ENCODE peak calls at places on chromosomes 16 and 17, in seven cellular contexts. R is B cell; X is stimulated activated effector memory CD8-positive, alpha-beta T cell treated with anti-CD3 and anti-CD28 coated beads, Interleukin-12 subunit alpha, Interleukin-12 subunit beta, amount 100 ng/mL, for 72 hours; Z is stimulated activated CD4-positive, alpha-beta T cell treated with anti-CD3 and anti-CD28 coated beads, Interleukin-2, amount 100 ng/mL, for 48 hours; V is left colon; O is CD8-positive, alpha-beta memory T cell; I is activated CD4-positive, alpha-beta T cell treated with anti-CD3 and anti-CD28 coated beads, Interleukin-2, amount 50 U/mL, for 48 hours. W is an unnamed sample.

GRCh38 chr16:47970291-47970931 is 185.4 kb downstream of the ABCC12 start:
- DNase-seq in R (no peak), V (no peak), X (no peak), Z (no peak), I (no peak), O (no peak), W (peak; percentile 13)

GRCh38 chr17:57597531-57598453 is 147.3 kb downstream of the CCDC182 start:
- DNase-seq in V (peak; percentile 45), R (no peak), I (peak; percentile 39), X (no peak), O (no peak), Z (peak; percentile 25), W (peak; percentile 74)

GRCh38 chr16:51509336-51509735 is 358.3 kb upstream of the SALL1 start:
- DNase-seq in O (no peak), I (no peak), R (no peak), V (no peak), Z (no peak), X (no peak), W (no peak)

GRCh38 chr16:80300876-80301275 is 239.9 kb upstream of the DYNLRB2 start:
- DNase-seq in O (no peak), V (no peak), Z (no peak), I (no peak), X (no peak), R (no peak), W (no peak)

GRCh38 chr16:84761448-84762368 is 58.1 kb upstream of the CRISPLD2 start:
- DNase-seq in X (no peak), V (no peak), I (no peak), O (no peak), Z (no peak), R (no peak), W (no peak)

GRCh38 chr16:12583237-12583897 is 220.3 kb downstream of the CPPED1 start:
- DNase-seq in I (no peak), X (no peak), O (no peak), Z (no peak), R (no peak), V (no peak), W (no peak)

GRCh38 chr17:51461578-51462004 is 201.2 kb downstream of the UTP18 start:
- DNase-seq in X (peak; percentile 70), R (no peak), O (peak; percentile 20), I (peak; percentile 60), V (no peak), Z (peak; percentile 58), W (peak; percentile 54)

GRCh38 chr17:49114703-49115102 is 17.9 kb upstream of the B4GALNT2 start:
- DNase-seq in X (no peak), I (no peak), Z (no peak), R (no peak), V (no peak), O (no peak), W (no peak)

GRCh38 chr17:19369846-19370492 is 7.4 kb upstream of the B9D1 start:
- DNase-seq in V (peak; percentile 48), Z (no peak), X (no peak), I (no peak), O (peak; percentile 15), R (no peak), W (no peak)

GRCh38 chr17:7004398-7005253 is 7.8 kb upstream of the RNASEK start:
- DNase-seq in X (peak; percentile 71), R (peak; percentile 71), I (no peak), Z (peak; percentile 37), O (no peak), V (no peak), W (no peak)

GRCh38 chr17:76142044-76143041 is 1.3 kb upstream of the FOXJ1 start:
- DNase-seq in O (no peak), I (no peak), V (no peak), X (no peak), R (no peak), Z (no peak), W (no peak)

GRCh38 chr17:28643979-28644781 is 778 bp downstream of the BLTP2 start:
- DNase-seq in O (peak; percentile 6), V (peak; percentile 53), Z (peak; percentile 16), R (peak; percentile 55), X (peak; percentile 60), I (peak; percentile 45), W (peak; percentile 21)

GRCh38 chr16:62256406-62256805 is 220.2 kb upstream of the CDH8 start:
- DNase-seq in O (no peak), R (no peak), X (no peak), Z (no peak), V (no peak), I (no peak), W (peak; percentile 73)

GRCh38 chr17:42463976-42464400 is 5.3 kb downstream of the ATP6V0A1 start:
- DNase-seq in R (no peak), V (no peak), O (no peak), I (no peak), Z (no peak), X (no peak), W (no peak)

GRCh38 chr17:70629902-70630301 is 460.6 kb downstream of the KCNJ2 start:
- DNase-seq in Z (no peak), V (no peak), O (no peak), R (no peak), X (no peak), I (no peak), W (no peak)

GRCh38 chr17:57916925-57917858 is 38.0 kb downstream of the CUEDC1 start:
- DNase-seq in O (no peak), R (peak; percentile 51), X (no peak), I (peak; percentile 6), Z (no peak), V (no peak), W (no peak)

GRCh38 chr17:51795401-51795800 is 363.1 kb downstream of the CA10 start:
- DNase-seq in O (no peak), X (no peak), I (no peak), V (no peak), Z (no peak), R (no peak), W (no peak)

GRCh38 chr17:29060475-29060874 is 17.5 kb downstream of the PIPOX start:
- DNase-seq in O (no peak), R (no peak), V (no peak), X (no peak), I (no peak), Z (no peak), W (no peak)

GRCh38 chr17:44522883-44523671 is 19.9 kb upstream of the GPATCH8 start:
- DNase-seq in R (peak; percentile 31), O (peak; percentile 18), Z (peak; percentile 65), X (peak; percentile 81), I (peak; percentile 79), V (peak; percentile 46), W (no peak)

GRCh38 chr17:50027639-50028206 is 28.2 kb upstream of the ITGA3 start:
- DNase-seq in I (no peak), O (no peak), Z (no peak), R (peak; percentile 16), V (peak; percentile 61), X (no peak), W (peak; percentile 89)

GRCh38 chr16:27236635-27237228 is 31.8 kb downstream of the NSMCE1 start:
- DNase-seq in R (no peak), Z (no peak), I (no peak), O (no peak), X (no peak), V (peak; percentile 10), W (no peak)

GRCh38 chr17:74151551-74152315 is 51.7 kb upstream of the RPL38 start:
- DNase-seq in O (no peak), Z (no peak), X (no peak), V (no peak), I (no peak), R (no peak), W (no peak)

GRCh38 chr16:53822936-53823529 is 119.1 kb downstream of the FTO start:
- DNase-seq in R (peak; percentile 17), Z (no peak), O (no peak), I (no peak), X (no peak), V (no peak), W (no peak)

GRCh38 chr16:30113031-30113710 is at the start of gene GDPD3:
- DNase-seq in X (no peak), R (no peak), V (peak; percentile 89), Z (no peak), I (no peak), O (no peak), W (no peak)

GRCh38 chr16:64892843-64893242 is 229.0 kb downstream of the CDH11 start:
- DNase-seq in X (no peak), Z (no peak), I (no peak), O (no peak), V (no peak), R (no peak), W (peak; percentile 94)

GRCh38 chr16:1366712-1367299 is 15.1 kb downstream of the GNPTG start:
- DNase-seq in X (no peak), R (no peak), V (no peak), O (no peak), I (no peak), Z (no peak), W (no peak)

GRCh38 chr16:82990155-82990554 is 363.4 kb downstream of the CDH13 start:
- DNase-seq in R (no peak), V (no peak), X (no peak), I (no peak), O (no peak), Z (no peak), W (no peak)

GRCh38 chr16:88965411-88965810 is 11.6 kb downstream of the CBFA2T3 start:
- DNase-seq in O (no peak), Z (no peak), I (no peak), V (no peak), R (no peak), X (no peak), W (no peak)

GRCh38 chr16:11994187-11995119 is 17.9 kb downstream of the SNX29 start:
- DNase-seq in V (peak; percentile 41), X (no peak), Z (no peak), O (no peak), I (no peak), R (peak; percentile 42), W (peak; percentile 66)

GRCh38 chr16:4200000-4200780 is 41.7 kb downstream of the SRL start:
- DNase-seq in O (no peak), I (peak; percentile 33), R (no peak), V (peak; percentile 62), X (no peak), Z (no peak), W (peak; percentile 31)

GRCh38 chr16:27398894-27399853 is 2.8 kb upstream of the IL21R start:
- DNase-seq in V (no peak), O (no peak), X (no peak), R (no peak), Z (no peak), I (no peak), W (no peak)